ENCODE peak calls at places on chromosomes 2 and 18, in ten cellular contexts. Z, J, K, Q, T, D, L, U, N and F are unnamed samples.

GRCh38 chr2:210189452-210190143 is 18.4 kb upstream of the KANSL1L start:
- DNase-seq in T (no peak), Q (no peak), K (no peak), U (no peak), Z (no peak), J (no peak), L (no peak), D (no peak), N (no peak), F (no peak)

GRCh38 chr18:73848656-73849055 is 299.0 kb downstream of the FBXO15 start:
- DNase-seq in L (no peak), Q (peak), T (no peak), K (no peak), Z (no peak), U (no peak), D (no peak), N (no peak), J (no peak), F (no peak)

GRCh38 chr2:191976436-191976835 is 129.5 kb upstream of the CAVIN2 start:
- DNase-seq in Z (peak), T (no peak), D (no peak), J (no peak), U (no peak), Q (peak), N (no peak), K (no peak), L (no peak), F (no peak)

GRCh38 chr2:234632527-234633391 is 135.9 kb upstream of the ARL4C start:
- DNase-seq in K (no peak), T (no peak), Z (no peak), J (no peak), N (no peak), U (no peak), L (no peak), Q (peak), D (peak), F (no peak)

GRCh38 chr2:3754280-3754679 is 50.9 kb downstream of the DCDC2C start:
- DNase-seq in T (no peak), L (no peak), D (no peak), J (no peak), Z (no peak), N (no peak), K (no peak), U (no peak), Q (no peak), F (no peak)

GRCh38 chr2:199197448-199197847 is 260.3 kb downstream of the SATB2 start:
- DNase-seq in T (no peak), Q (no peak), N (no peak), K (no peak), Z (no peak), D (no peak), J (peak), U (no peak), L (no peak), F (no peak)

GRCh38 chr2:190887089-190887488 is 6.5 kb downstream of the GLS start:
- DNase-seq in U (no peak), Z (no peak), D (no peak), Q (no peak), T (no peak), K (no peak), L (no peak), N (no peak), J (no peak), F (no peak)

GRCh38 chr18:79634186-79634585 is 45.4 kb upstream of the CTDP1 start:
- DNase-seq in N (no peak), Q (no peak), J (no peak), Z (no peak), D (no peak), U (no peak), L (no peak), K (no peak), T (no peak), F (no peak)

GRCh38 chr2:189337648-189338047 is 103.6 kb upstream of the WDR75 start:
- DNase-seq in U (no peak), Z (no peak), L (no peak), N (no peak), D (no peak), Q (no peak), J (no peak), T (no peak), K (no peak), F (no peak)

GRCh38 chr18:13372405-13372995 is 153.9 kb downstream of the LDLRAD4 start:
- DNase-seq in K (no peak), U (no peak), D (no peak), Q (no peak), J (no peak), N (no peak), Z (no peak), L (no peak), T (no peak), F (no peak)

GRCh38 chr2:203399031-203399430 is 70.8 kb downstream of the ABI2 start:
- DNase-seq in T (no peak), K (no peak), N (no peak), Z (no peak), D (no peak), J (no peak), L (no peak), U (no peak), Q (no peak), F (no peak)

GRCh38 chr2:241860184-241861078 is 1.7 kb upstream of the PDCD1 start:
- DNase-seq in J (no peak), U (no peak), L (peak), D (no peak), N (no peak), Q (no peak), K (no peak), Z (no peak), T (no peak), F (no peak)

GRCh38 chr18:79469751-79470150 is 74.0 kb downstream of the NFATC1 start:
- DNase-seq in Z (no peak), K (no peak), J (no peak), T (no peak), Q (no peak), D (no peak), L (no peak), U (no peak), N (no peak), F (no peak)

GRCh38 chr18:2083691-2084090 is 487.6 kb downstream of the METTL4 start:
- DNase-seq in U (no peak), T (no peak), L (no peak), J (no peak), Z (peak), Q (no peak), D (no peak), N (no peak), K (peak), F (no peak)